ENCODE peak calls at places on chromosome 4, in seven cellular contexts. K is activated CD8-positive, alpha-beta T cell treated with anti-CD3 and anti-CD28 coated beads for 36 hours; L is K562; A is RWPE2; Q is pancreas; B is HCT116; T is natural killer cell. X is an unnamed sample.

GRCh38 chr4:109989044-109989443 is 76.4 kb downstream of the EGF start:
- ATAC-seq in K (no peak), L (peak), A (peak), Q (no peak), B (peak), T (no peak), X (no peak)

GRCh38 chr4:1784395-1784788 is 8.7 kb upstream of the FGFR3 start:
- ATAC-seq in K (no peak), L (no peak), A (no peak), Q (peak), B (no peak), T (no peak), X (no peak)

GRCh38 chr4:83248486-83248885 is 36.1 kb downstream of the COQ2 start:
- ATAC-seq in K (no peak), L (no peak), A (peak), Q (peak), B (peak), T (no peak), X (no peak)

GRCh38 chr4:119626943-119627266 is 1.7 kb downstream of the PDE5A start:
- ATAC-seq in K (peak), L (peak), A (no peak), Q (no peak), B (peak), T (no peak), X (no peak)

GRCh38 chr4:84780719-84781118 is 185.8 kb downstream of the WDFY3 start:
- ATAC-seq in K (no peak), L (no peak), A (no peak), Q (no peak), B (no peak), T (no peak), X (no peak)

GRCh38 chr4:47315346-47315745 is 148.2 kb downstream of the COMMD8 start:
- ATAC-seq in K (no peak), L (no peak), A (peak), Q (no peak), B (no peak), T (no peak), X (no peak)

GRCh38 chr4:68963389-68963788 is 11.8 kb upstream of the UGT2A3 start:
- ATAC-seq in K (no peak), L (no peak), A (no peak), Q (peak), B (no peak), T (no peak), X (no peak)

GRCh38 chr4:99642725-99643489 is 14.7 kb downstream of the C4orf54 start:
- ATAC-seq in K (no peak), L (no peak), A (no peak), Q (peak), B (no peak), T (no peak), X (no peak)

GRCh38 chr4:74623041-74623440 is 171.3 kb downstream of the BTC start:
- ATAC-seq in K (peak), L (peak), A (no peak), Q (peak), B (peak), T (peak), X (peak)

GRCh38 chr4:119394826-119395225 is 72.9 kb upstream of the FABP2 start:
- ATAC-seq in K (no peak), L (peak), A (no peak), Q (no peak), B (no peak), T (no peak), X (no peak)

GRCh38 chr4:108743021-108743420 is 19.8 kb downstream of the ETNPPL start:
- ATAC-seq in K (no peak), L (peak), A (no peak), Q (no peak), B (peak), T (no peak), X (peak)

GRCh38 chr4:41656572-41657301 is 91.8 kb downstream of the PHOX2B start:
- ATAC-seq in K (no peak), L (no peak), A (no peak), Q (no peak), B (no peak), T (no peak), X (no peak)

GRCh38 chr4:82989567-82990429 is 20.8 kb downstream of the LIN54 start:
- ATAC-seq in K (peak), L (peak), A (no peak), Q (peak), B (no peak), T (peak), X (peak)

GRCh38 chr4:118585015-118585414 is 100.2 kb upstream of the METTL14 start:
- ATAC-seq in K (no peak), L (no peak), A (no peak), Q (peak), B (no peak), T (no peak), X (no peak)